ENCODE peak calls at places on chromosome 7, in four cellular contexts. M, L, T and S are unnamed samples.

GRCh38 chr7:133698127-133698526 is 429.0 kb upstream of the LRGUK start:
- DNase-seq in L (no peak), T (no peak), M (no peak), S (no peak)

GRCh38 chr7:71349583-71350481 is 217.9 kb downstream of the GALNT17 start:
- DNase-seq in T (no peak), L (no peak), M (no peak), S (no peak)

GRCh38 chr7:56009695-56010094 is 41.5 kb downstream of the PSPH start:
- DNase-seq in L (no peak), T (no peak), M (no peak), S (no peak)

GRCh38 chr7:149060161-149060560 is 30.4 kb downstream of the ZNF786 start:
- DNase-seq in M (no peak), L (no peak), T (no peak), S (no peak)

GRCh38 chr7:112056409-112056808 is 149.8 kb downstream of the DOCK4 start:
- DNase-seq in M (no peak), T (peak; percentile 64), L (no peak), S (no peak)

GRCh38 chr7:130426541-130426940 is 14.3 kb downstream of the CEP41 start:
- DNase-seq in T (no peak), L (no peak), M (no peak), S (no peak)

GRCh38 chr7:101564778-101565211 is 64.3 kb downstream of the MYL10 start:
- DNase-seq in L (peak; percentile 71), M (no peak), T (peak; percentile 76), S (no peak)

GRCh38 chr7:37796134-37796775 is 52.1 kb upstream of the NME8 start:
- DNase-seq in L (no peak), T (no peak), M (no peak), S (no peak)

GRCh38 chr7:99927536-99927935 is 1.9 kb downstream of the GJC3 start:
- DNase-seq in L (no peak), M (no peak), T (no peak), S (no peak)

GRCh38 chr7:66283003-66283920 is 78.1 kb downstream of the TPST1 start:
- DNase-seq in T (peak; percentile 52), L (peak; percentile 80), M (no peak), S (no peak)

GRCh38 chr7:148711191-148712102 is 12.7 kb downstream of the CUL1 start:
- DNase-seq in T (no peak), M (no peak), L (no peak), S (no peak)

GRCh38 chr7:18666107-18666728 is 170.7 kb downstream of the HDAC9 start:
- DNase-seq in T (peak; percentile 72), M (peak; percentile 83), L (peak; percentile 81), S (peak; percentile 28)

GRCh38 chr7:51645298-51645697 is 328.7 kb upstream of the COBL start:
- DNase-seq in M (no peak), T (no peak), L (no peak), S (no peak)

GRCh38 chr7:151065516-151065915 is 6.1 kb downstream of the SLC4A2 start:
- DNase-seq in M (no peak), L (no peak), T (no peak), S (no peak)

GRCh38 chr7:22194633-22195273 is 162.2 kb downstream of the RAPGEF5 start:
- DNase-seq in L (no peak), T (no peak), M (no peak), S (no peak)

GRCh38 chr7:34108150-34108549 is 202.8 kb downstream of the BMPER start:
- DNase-seq in L (no peak), T (no peak), M (no peak), S (no peak)

GRCh38 chr7:24722386-24723177 is 34.7 kb downstream of the GSDME start:
- DNase-seq in T (peak; percentile 42), M (no peak), L (peak; percentile 54), S (no peak)

GRCh38 chr7:136348142-136348541 is 371.0 kb upstream of the MTPN start:
- DNase-seq in L (no peak), T (no peak), M (no peak), S (no peak)

GRCh38 chr7:77402818-77403217 is 13.3 kb downstream of the GSAP start:
- DNase-seq in T (no peak), L (no peak), M (no peak), S (no peak)

GRCh38 chr7:116210345-116211005 is at the start of gene TES:
- DNase-seq in M (peak; percentile 78), T (peak; percentile 83), L (peak; percentile 87), S (peak; percentile 61)

GRCh38 chr7:43954524-43955228 is 28.4 kb downstream of the UBE2D4 start:
- DNase-seq in L (peak; percentile 69), M (no peak), T (peak; percentile 65), S (no peak)

GRCh38 chr7:79317728-79318127 is 135.7 kb downstream of the MAGI2 start:
- DNase-seq in M (no peak), T (peak; percentile 85), L (peak; percentile 92), S (no peak)

GRCh38 chr7:112481833-112482669 is 1.3 kb downstream of the LSMEM1 start:
- DNase-seq in T (peak; percentile 77), M (peak; percentile 72), L (peak; percentile 85), S (no peak)

GRCh38 chr7:29883462-29884398 is 77.4 kb downstream of the WIPF3 start:
- DNase-seq in M (no peak), L (peak; percentile 50), T (no peak), S (no peak)

GRCh38 chr7:30556854-30557644 is 37.6 kb upstream of the GARS1 start:
- DNase-seq in T (no peak), M (no peak), L (peak; percentile 49), S (no peak)

GRCh38 chr7:100629117-100629711 is 12.1 kb downstream of the TFR2 start:
- DNase-seq in T (peak; percentile 72), M (no peak), L (peak; percentile 55), S (no peak)

GRCh38 chr7:67484244-67484751 is 487.7 kb downstream of the TYW1 start:
- DNase-seq in T (peak; percentile 72), L (peak; percentile 73), M (peak; percentile 45), S (no peak)

GRCh38 chr7:132065193-132065972 is 509.0 kb upstream of the PODXL start:
- DNase-seq in T (peak; percentile 90), L (peak; percentile 97), M (peak; percentile 78), S (no peak)

GRCh38 chr7:39085590-39086049 is 107.9 kb downstream of the POU6F2 start:
- DNase-seq in M (no peak), L (no peak), T (no peak), S (no peak)

GRCh38 chr7:43669286-43670081 is 59.8 kb downstream of the COA1 start:
- DNase-seq in L (no peak), M (no peak), T (peak; percentile 30), S (peak; percentile 70)

GRCh38 chr7:9981950-9982349 is 991.7 kb upstream of the PHF14 start:
- DNase-seq in L (no peak), T (no peak), M (no peak), S (no peak)

GRCh38 chr7:100567751-100568175 is 5.9 kb downstream of the SAP25 start:
- DNase-seq in M (no peak), L (no peak), T (no peak), S (no peak)

GRCh38 chr7:108630002-108630401 is 60.3 kb downstream of the DNAJB9 start:
- DNase-seq in T (no peak), M (no peak), L (no peak), S (no peak)

GRCh38 chr7:71491331-71491730 is 359.4 kb downstream of the GALNT17 start:
- DNase-seq in L (no peak), T (no peak), M (no peak), S (no peak)

GRCh38 chr7:128172151-128172550 is 68.9 kb upstream of the LEP start:
- DNase-seq in T (no peak), M (no peak), L (no peak), S (no peak)

GRCh38 chr7:10974717-10975032 is 1.0 kb downstream of the PHF14 start:
- DNase-seq in L (no peak), M (no peak), T (no peak), S (no peak)

GRCh38 chr7:73715648-73716317 is 3.7 kb downstream of the STX1A start:
- DNase-seq in L (peak; percentile 98), M (no peak), T (peak; percentile 98), S (no peak)

GRCh38 chr7:35313575-35313974 is 59.7 kb upstream of the TBX20 start:
- DNase-seq in L (no peak), T (no peak), M (peak; percentile 44), S (no peak)

GRCh38 chr7:107078517-107078966 is 34.0 kb downstream of the PRKAR2B start:
- DNase-seq in T (peak; percentile 57), L (peak; percentile 83), M (no peak), S (no peak)

GRCh38 chr7:64685091-64685490 is 19.2 kb downstream of the ZNF107 start:
- DNase-seq in L (no peak), T (no peak), M (no peak), S (no peak)
- H3K9me3 ChIP-seq in L (no peaks in the 10 kb centered on the region), T (peaks cover 72% of the 10 kb centered on the region), M (no peaks in the 10 kb centered on the region), S (no peaks in the 10 kb centered on the region)

DNA sequence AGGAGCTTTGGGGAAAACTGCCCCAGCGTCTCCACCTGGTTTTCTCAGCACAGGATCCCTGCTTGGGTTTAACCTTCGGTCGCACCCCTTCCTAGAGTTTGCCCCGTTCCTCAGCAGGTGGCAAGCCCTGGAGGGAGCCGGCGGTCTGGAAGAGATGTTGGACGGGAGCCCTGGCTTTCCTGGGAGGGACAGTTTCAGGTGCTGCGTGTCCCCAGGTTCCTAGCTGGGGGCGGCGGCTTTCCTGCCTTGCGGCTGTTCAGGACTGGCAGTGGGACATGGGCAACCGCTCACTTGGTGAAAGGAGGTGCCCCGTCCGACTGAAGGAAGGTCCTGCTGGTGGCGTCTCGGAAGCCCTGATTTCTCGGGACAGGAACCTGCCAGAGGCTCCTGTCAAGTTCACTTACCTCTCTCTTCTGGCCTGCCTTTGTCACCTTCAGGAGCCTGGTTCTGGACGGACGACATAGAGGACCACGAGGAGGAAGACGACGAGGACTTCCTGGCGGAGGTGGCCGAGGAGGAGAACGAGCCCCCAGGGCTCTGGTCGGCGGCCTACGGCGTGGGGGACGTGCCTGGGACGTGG is 14.8 kb downstream of the ZNF316 start:
- DNase-seq in M (no peak), T (no peak), L (no peak), S (no peak)
- H3K9me3 ChIP-seq in M (no peaks in the 10 kb centered on the region), T (peaks cover 43% of the 10 kb centered on the region), L (no peaks in the 10 kb centered on the region), S (no peaks in the 10 kb centered on the region)

DNA sequence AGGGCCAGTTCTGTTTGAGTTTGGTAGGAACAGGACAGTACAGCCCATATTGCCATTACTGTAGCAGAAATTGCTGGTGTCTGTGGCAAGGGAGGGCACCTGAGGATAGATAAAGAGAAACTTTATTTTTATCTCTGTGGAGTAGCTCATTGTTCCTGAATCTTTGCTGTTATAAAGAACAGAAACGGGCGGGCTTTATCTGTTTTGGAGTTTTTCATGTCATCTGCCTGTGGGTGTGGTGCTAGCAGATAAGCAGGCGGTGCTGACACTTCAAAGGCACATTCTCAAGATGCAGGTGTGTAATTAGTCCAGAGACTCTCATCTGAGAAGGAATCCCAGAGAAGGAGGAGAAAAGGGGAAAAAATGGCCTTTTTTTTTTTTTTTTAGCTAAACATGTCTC is 11.5 kb downstream of the ZNF273 start:
- DNase-seq in M (no peak), T (no peak), L (no peak), S (no peak)
- H3K9me3 ChIP-seq in M (no peaks in the 10 kb centered on the region), T (peaks cover 68% of the 10 kb centered on the region), L (peaks cover 15% of the 10 kb centered on the region), S (no peaks in the 10 kb centered on the region)

GRCh38 chr7:47833211-47833610 is 115.1 kb downstream of the PKD1L1 start:
- DNase-seq in L (no peak), M (no peak), T (no peak), S (no peak)
- H3K9me3 ChIP-seq in L (no peaks in the 10 kb centered on the region), M (no peaks in the 10 kb centered on the region), T (no peaks in the 10 kb centered on the region), S (no peaks in the 10 kb centered on the region)

GRCh38 chr7:46747222-46747621 is 826.1 kb upstream of the IGFBP3 start:
- DNase-seq in T (no peak), L (peak; percentile 71), M (no peak), S (no peak)
- H3K9me3 ChIP-seq in T (no peaks in the 10 kb centered on the region), L (no peaks in the 10 kb centered on the region), M (no peaks in the 10 kb centered on the region), S (no peaks in the 10 kb centered on the region)